ENCODE peak calls at places on chromosomes 1 and 21, in eight cellular contexts. K, Y, Q, P, T, X, O and A are unnamed samples.

GRCh38 chr1:32893198-32894018 is 7.1 kb downstream of the HPCA start:
- DNase-seq in T (no peak), X (no peak), Y (no peak), K (peak; percentile 66), P (peak; percentile 75), Q (peak; percentile 76), O (peak; percentile 40), A (no peak)

GRCh38 chr1:22500476-22500875 is 48.8 kb downstream of the ZBTB40 start:
- DNase-seq in Q (peak; percentile 26), X (no peak), K (no peak), P (peak; percentile 22), O (no peak), T (no peak), Y (peak; percentile 10), A (peak; percentile 59)

GRCh38 chr1:32151319-32151787 is 28.1 kb upstream of the TXLNA start:
- DNase-seq in Q (no peak), P (peak; percentile 65), K (no peak), X (no peak), Y (no peak), O (no peak), T (no peak), A (peak; percentile 71)

GRCh38 chr1:164240081-164240480 is 318.9 kb upstream of the PBX1 start:
- DNase-seq in P (no peak), O (no peak), X (no peak), T (no peak), Q (peak; percentile 9), K (no peak), Y (no peak), A (no peak)

GRCh38 chr1:201447911-201448871 is 20.8 kb downstream of the PHLDA3 start:
- DNase-seq in P (peak; percentile 91), T (peak; percentile 65), O (peak; percentile 81), Y (peak; percentile 68), Q (peak; percentile 86), K (peak; percentile 79), X (peak; percentile 60), A (peak; percentile 75)

GRCh38 chr1:5756434-5757176 is 235.6 kb downstream of the NPHP4 start:
- DNase-seq in K (no peak), P (no peak), X (no peak), O (no peak), T (no peak), Q (no peak), Y (no peak), A (no peak)

GRCh38 chr21:45390121-45390751 is 14.7 kb upstream of the COL18A1 start:
- DNase-seq in O (no peak), Y (no peak), X (no peak), K (no peak), Q (no peak), P (no peak), T (no peak), A (no peak)

GRCh38 chr1:182549346-182549745 is 39.7 kb downstream of the RNASEL start:
- DNase-seq in X (no peak), K (no peak), P (no peak), Y (no peak), Q (no peak), T (no peak), O (no peak), A (no peak)

GRCh38 chr1:61290525-61290924 is 208.2 kb downstream of the NFIA start:
- DNase-seq in T (no peak), K (no peak), P (no peak), O (no peak), X (no peak), Y (no peak), Q (no peak), A (no peak)

GRCh38 chr1:2311184-2312032 is 79.9 kb downstream of the MORN1 start:
- DNase-seq in T (peak; percentile 57), Y (no peak), K (peak; percentile 28), P (peak; percentile 76), X (no peak), O (peak; percentile 70), Q (peak; percentile 67), A (peak; percentile 48)

GRCh38 chr1:22804969-22805671 is 94.5 kb downstream of the EPHB2 start:
- DNase-seq in T (no peak), X (no peak), Q (no peak), P (no peak), K (no peak), Y (no peak), O (no peak), A (no peak)

GRCh38 chr1:240093120-240093961 is 1.7 kb downstream of the FMN2 start:
- DNase-seq in T (no peak), P (peak; percentile 48), Y (no peak), X (no peak), Q (no peak), K (no peak), O (no peak), A (no peak)

GRCh38 chr1:47934243-47934805 is 62.9 kb downstream of the TRABD2B start:
- DNase-seq in X (peak; percentile 73), T (no peak), Q (peak; percentile 52), Y (peak; percentile 97), K (no peak), O (no peak), P (no peak), A (peak; percentile 75)

GRCh38 chr1:186884266-186884665 is 55.5 kb downstream of the PLA2G4A start:
- DNase-seq in Q (no peak), P (no peak), X (no peak), Y (peak; percentile 8), O (no peak), T (no peak), K (no peak), A (peak; percentile 2)

GRCh38 chr1:43930949-43931275 is 2.7 kb upstream of the ARTN start:
- DNase-seq in K (no peak), P (no peak), X (no peak), T (no peak), Y (no peak), Q (no peak), O (no peak), A (no peak)

GRCh38 chr1:205318231-205318991 is 3.1 kb downstream of the NUAK2 start:
- DNase-seq in K (no peak), O (no peak), P (no peak), Y (peak; percentile 36), X (no peak), Q (peak; percentile 69), T (no peak), A (no peak)

GRCh38 chr1:246300653-246301549 is 206.2 kb downstream of the SMYD3 start:
- DNase-seq in K (no peak), P (no peak), Y (peak; percentile 10), X (no peak), Q (no peak), T (no peak), O (no peak), A (no peak)

GRCh38 chr21:41932576-41933258 is 21.1 kb downstream of the C2CD2 start:
- DNase-seq in T (no peak), Y (peak; percentile 84), O (no peak), K (no peak), X (peak; percentile 78), P (peak; percentile 76), Q (no peak), A (peak; percentile 54)